ENCODE peak calls at places on chromosomes 16 and 17, in four cellular contexts. Q is RWPE1, U is Peyer's patch, D is right lobe of liver. C is an unnamed sample.

GRCh38 chr16:9226924-9227323 is 135.5 kb downstream of the HAPSTR1 start:
- DNase-seq in Q (no peak), U (no peak), D (no peak), C (no peak)

GRCh38 chr16:56191807-56192643 is 736 bp downstream of the GNAO1 start:
- DNase-seq in Q (no peak), U (no peak), D (peak), C (no peak)

GRCh38 chr16:87180069-87180468 is 137.1 kb downstream of the C16orf95 start:
- DNase-seq in Q (peak), U (no peak), D (no peak), C (no peak)

GRCh38 chr17:72691017-72691416 is 401.5 kb downstream of the SLC39A11 start:
- DNase-seq in Q (no peak), U (no peak), D (no peak), C (no peak)

GRCh38 chr17:55641559-55642160 is 81.0 kb downstream of the TMEM100 start:
- DNase-seq in Q (no peak), U (no peak), D (peak), C (peak)

GRCh38 chr16:12065866-12066545 is 89.5 kb downstream of the SNX29 start:
- DNase-seq in Q (no peak), U (no peak), D (no peak), C (no peak)

GRCh38 chr17:79651266-79651665 is 40.4 kb upstream of the RBFOX3 start:
- DNase-seq in Q (no peak), U (no peak), D (no peak), C (no peak)

GRCh38 chr17:54891176-54891821 is 9.4 kb upstream of the TOM1L1 start:
- DNase-seq in Q (peak), U (no peak), D (no peak), C (peak)

GRCh38 chr16:52578007-52578828 is 31.3 kb upstream of the TOX3 start:
- DNase-seq in Q (no peak), U (no peak), D (no peak), C (no peak)

GRCh38 chr17:4483012-4483840 is 15.5 kb upstream of the SPNS2 start:
- DNase-seq in Q (peak), U (peak), D (peak), C (no peak)

GRCh38 chr17:50218771-50219315 is 17.4 kb upstream of the COL1A1 start:
- DNase-seq in Q (no peak), U (no peak), D (no peak), C (peak)

GRCh38 chr17:75059369-75060345 is 12.6 kb downstream of the KCTD2 start:
- DNase-seq in Q (no peak), U (no peak), D (no peak), C (peak)

GRCh38 chr16:78727536-78727935 is 628.1 kb downstream of the WWOX start:
- DNase-seq in Q (no peak), U (no peak), D (no peak), C (no peak)
- TF ChIP-seq CTCF in Q (no peak), U (peak), D (peak), C (no peak)

GRCh38 chr16:24834459-24835335 is 11.1 kb upstream of the SLC5A11 start:
- DNase-seq in Q (peak), U (peak), D (no peak), C (peak)
- TF ChIP-seq CTCF in Q (no peak), U (peak), D (peak), C (peak)

GRCh38 chr16:85027349-85027967 is at the start of gene KIAA0513:
- DNase-seq in Q (peak), U (peak), D (peak), C (peak)
- TF ChIP-seq CTCF in Q (no peak), U (no peak), D (peak), C (no peak)

DNA sequence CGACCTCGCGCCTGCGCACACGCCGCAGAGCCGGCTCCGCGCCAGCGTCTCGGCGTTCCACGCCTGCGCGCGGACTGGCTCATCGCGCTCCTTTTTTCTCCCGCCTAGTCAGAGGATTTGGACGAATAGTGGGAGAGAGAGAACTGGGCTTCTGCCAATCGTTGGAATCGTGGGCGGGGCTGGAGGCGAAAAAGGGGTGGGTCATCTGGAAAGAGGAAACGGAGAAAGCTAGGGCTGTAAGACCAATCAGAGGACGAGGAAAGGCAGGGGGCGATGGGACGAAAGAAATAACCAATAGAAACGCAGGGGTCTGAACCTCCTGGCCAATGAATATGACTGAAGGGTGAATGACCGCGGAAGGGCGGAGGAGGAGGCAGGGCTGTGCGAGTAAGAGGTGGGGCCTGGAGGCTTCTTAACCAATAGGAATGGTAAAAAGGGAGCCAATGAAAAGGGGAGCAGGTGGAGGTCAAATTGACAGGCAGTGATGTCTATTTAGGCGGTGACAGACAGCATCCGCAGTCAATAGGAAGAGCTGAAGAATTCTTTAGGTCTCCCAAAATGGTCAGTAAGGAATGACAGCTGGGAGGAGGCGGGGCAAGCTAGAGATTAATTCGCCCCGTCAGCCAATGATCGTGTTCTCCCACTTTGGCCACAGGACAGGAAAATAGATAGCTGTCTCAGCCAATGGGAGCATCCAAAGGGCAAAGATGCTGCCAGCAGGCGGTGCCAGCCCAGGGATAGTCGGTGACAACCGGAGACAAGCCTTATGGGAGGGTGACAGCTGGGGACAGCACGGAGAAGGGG is at the start of gene TBC1D10B:
- DNase-seq in Q (peak), U (peak), D (peak), C (peak)
- TF ChIP-seq CTCF in Q (no peak), U (peak), D (peak), C (peak)

DNA sequence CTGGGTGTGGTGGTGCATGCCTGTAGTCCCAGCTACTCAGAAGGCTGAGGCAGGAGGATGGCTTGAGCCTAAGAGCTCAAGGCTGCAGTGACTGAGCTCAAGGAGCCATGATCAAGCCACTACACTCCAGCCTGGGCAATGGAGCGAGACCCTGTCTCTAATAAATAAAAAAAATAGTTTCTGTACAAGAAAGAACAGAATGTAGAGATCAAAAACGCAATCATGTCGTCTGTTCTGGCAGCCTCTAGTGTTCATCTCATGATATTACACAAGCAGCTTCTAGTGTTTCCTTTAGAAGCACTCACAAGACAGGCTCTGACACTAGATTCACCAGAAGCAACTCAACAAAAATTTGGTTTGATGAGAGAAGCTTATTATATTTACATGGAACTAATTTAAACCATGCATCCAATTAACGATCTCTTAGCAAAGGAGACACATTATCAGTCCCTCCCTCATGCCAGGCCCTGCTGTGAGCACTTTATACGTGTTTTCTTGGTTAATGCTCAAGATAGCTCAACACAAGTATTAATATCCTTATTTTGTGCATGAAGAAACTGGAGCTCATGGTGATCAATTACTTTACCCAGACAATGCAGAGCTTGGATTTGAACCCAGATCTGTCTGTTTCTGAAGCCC is 6.9 kb upstream of the KRTAP17-1 start:
- DNase-seq in Q (peak), U (no peak), D (no peak), C (peak)
- TF ChIP-seq CTCF in Q (peak), U (peak), D (peak), C (peak)

DNA sequence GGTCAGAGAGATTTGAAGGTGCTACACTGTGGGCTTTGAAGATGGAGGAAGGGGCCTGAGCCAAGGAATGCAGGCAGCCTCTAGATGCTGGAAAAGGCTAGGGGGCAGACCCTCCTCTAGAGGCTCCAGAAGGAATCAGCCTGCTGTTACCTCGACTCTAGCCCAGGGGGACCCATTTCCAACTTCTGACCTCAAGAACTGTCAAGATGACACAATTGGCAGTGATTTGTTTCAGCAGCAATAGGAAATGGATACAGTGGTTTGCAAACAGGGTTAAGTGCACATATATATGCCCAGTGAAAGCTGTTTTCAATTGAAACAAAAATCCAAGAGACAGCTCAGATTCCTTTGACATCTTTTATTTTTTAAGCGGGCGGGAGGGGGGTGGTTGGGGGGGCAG is 3.7 kb upstream of the ZDHHC1 start:
- DNase-seq in Q (no peak), U (no peak), D (no peak), C (no peak)
- TF ChIP-seq CTCF in Q (no peak), U (no peak), D (no peak), C (peak)

GRCh38 chr17:10631048-10631700 is 25.9 kb downstream of the MYH3 start:
- DNase-seq in Q (peak), U (no peak), D (no peak), C (peak)

GRCh38 chr17:10631701-10632100 is 25.4 kb downstream of the MYH3 start:
- DNase-seq in Q (no peak), U (no peak), D (no peak), C (no peak)

GRCh38 chr17:10629706-10630105 is 27.4 kb downstream of the MYH3 start:
- DNase-seq in Q (no peak), U (no peak), D (no peak), C (no peak)

GRCh38 chr17:10626378-10626777 is 30.7 kb downstream of the MYH3 start:
- DNase-seq in Q (no peak), U (no peak), D (no peak), C (no peak)

GRCh38 chr17:10628756-10629155 is 28.4 kb downstream of the MYH3 start:
- DNase-seq in Q (no peak), U (no peak), D (no peak), C (no peak)
- TF ChIP-seq CTCF in Q (no peak), U (no peak), D (peak), C (peak)

GRCh38 chr17:33464669-33465275 is 171.7 kb upstream of the ASIC2 start:
- DNase-seq in Q (no peak), U (no peak), D (no peak), C (no peak)

GRCh38 chr17:33463887-33464286 is 170.8 kb upstream of the ASIC2 start:
- DNase-seq in Q (no peak), U (no peak), D (no peak), C (no peak)

GRCh38 chr17:33461051-33461450 is 168.0 kb upstream of the ASIC2 start:
- DNase-seq in Q (no peak), U (no peak), D (no peak), C (no peak)

GRCh38 chr17:33457477-33457876 is 164.4 kb upstream of the ASIC2 start:
- DNase-seq in Q (no peak), U (no peak), D (no peak), C (no peak)

GRCh38 chr17:33459078-33459940 is 166.2 kb upstream of the ASIC2 start:
- DNase-seq in Q (no peak), U (no peak), D (no peak), C (no peak)
- TF ChIP-seq CTCF in Q (no peak), U (no peak), D (no peak), C (no peak)

DNA sequence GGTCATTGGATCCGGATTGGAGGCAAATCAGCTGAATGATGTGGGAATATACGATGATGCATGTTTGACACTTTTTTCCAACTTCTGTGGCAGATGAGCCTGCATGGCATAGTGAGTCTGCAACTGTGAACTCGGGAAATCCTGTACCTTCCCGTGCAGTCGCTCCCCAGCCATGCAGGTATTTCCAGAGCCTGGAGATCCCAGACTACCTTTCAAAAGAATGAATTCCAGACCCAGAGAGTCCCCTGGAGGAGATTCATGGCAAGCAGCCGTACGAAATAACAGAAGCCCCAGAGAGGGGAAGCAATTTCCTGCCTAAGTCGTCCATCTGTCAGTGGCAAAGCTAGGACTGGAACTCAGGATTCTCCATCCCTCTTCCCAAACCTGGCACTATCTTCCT is 75.7 kb upstream of the FAM20A start:
- DNase-seq in Q (no peak), U (no peak), D (no peak), C (no peak)
- TF ChIP-seq CTCF in Q (no peak), U (no peak), D (no peak), C (no peak)